ENCODE peak calls at places on chromosome 12, in five cellular contexts. G, A, N, I and Z are unnamed samples.

GRCh38 chr12:89707992-89708792 is 446 bp downstream of the ATP2B1 start:
- DNase-seq in N (peak; percentile 46), I (peak; percentile 56), A (peak; percentile 49), G (no peak), Z (peak; percentile 41)

GRCh38 chr12:122842505-122843405 is 7.5 kb downstream of the HIP1R start:
- DNase-seq in N (no peak), G (no peak), I (no peak), A (no peak), Z (no peak)

GRCh38 chr12:118059645-118060275 is 1.2 kb downstream of the WSB2 start:
- DNase-seq in A (no peak), N (no peak), I (no peak), G (no peak), Z (peak; percentile 10)

GRCh38 chr12:78928200-78929074 is 63.9 kb downstream of the SYT1 start:
- DNase-seq in I (no peak), A (no peak), G (no peak), N (no peak), Z (no peak)

GRCh38 chr12:130752692-130753230 is 36.7 kb upstream of the RIMBP2 start:
- DNase-seq in G (no peak), N (no peak), I (no peak), A (no peak), Z (no peak)

GRCh38 chr12:64088431-64089349 is 133.4 kb downstream of the KICS2 start:
- DNase-seq in I (peak; percentile 29), A (no peak), G (peak; percentile 74), N (peak; percentile 81), Z (peak; percentile 96)

GRCh38 chr12:23834076-23834475 is 115.4 kb downstream of the SOX5 start:
- DNase-seq in G (no peak), A (no peak), N (no peak), I (no peak), Z (no peak)

GRCh38 chr12:59067068-59067467 is 146.8 kb upstream of the LRIG3 start:
- DNase-seq in I (no peak), A (no peak), N (no peak), G (no peak), Z (no peak)

GRCh38 chr12:12202747-12203146 is 64.1 kb downstream of the LRP6 start:
- DNase-seq in I (no peak), G (no peak), N (no peak), A (no peak), Z (no peak)

GRCh38 chr12:54201001-54201794 is 12.4 kb upstream of the SMUG1 start:
- DNase-seq in N (peak; percentile 53), G (peak; percentile 49), I (peak; percentile 90), A (peak; percentile 69), Z (peak; percentile 58)

GRCh38 chr12:131101703-131102492 is 148.2 kb downstream of the ADGRD1 start:
- DNase-seq in I (no peak), G (peak; percentile 6), N (no peak), A (no peak), Z (no peak)

GRCh38 chr12:121468451-121468850 is 68.5 kb downstream of the RNF34 start:
- DNase-seq in N (no peak), I (no peak), A (no peak), G (peak; percentile 49), Z (no peak)

GRCh38 chr12:119720349-119720748 is 52.4 kb downstream of the PRKAB1 start:
- DNase-seq in G (no peak), A (no peak), I (no peak), N (no peak), Z (no peak)

GRCh38 chr12:87690236-87690810 is 338.9 kb downstream of the C12orf50 start:
- DNase-seq in I (no peak), G (no peak), N (no peak), A (no peak), Z (no peak)

GRCh38 chr12:13250416-13250815 is 53.9 kb downstream of the EMP1 start:
- DNase-seq in G (no peak), N (no peak), A (no peak), I (no peak), Z (no peak)

GRCh38 chr12:96210376-96211055 is 16.3 kb downstream of the ELK3 start:
- DNase-seq in N (no peak), I (no peak), A (peak; percentile 52), G (no peak), Z (no peak)